ENCODE peak calls at places on chromosomes 12 and 14, in six cellular contexts. One of them, this sample, is unnamed.
A peak's percentile ranks its signal among the peaks of the same experiment; 100 is the strongest.

GRCh38 chr12:1473418-1473817 is 121.0 kb downstream of the FBXL14 start:
- DNase-seq in NCI-H1694: no peak
- DNase-seq in GM18507: no peak
- DNase-seq in GM19239: peak; percentile 14
- DNase-seq in NT2/D1: no peak
- DNase-seq in H54: no peak
- DNase-seq in this sample: peak; percentile 70

GRCh38 chr12:120094485-120094884 is 22.1 kb downstream of the RAB35 start:
- DNase-seq in NCI-H1694: no peak
- DNase-seq in GM18507: no peak
- DNase-seq in GM19239: no peak
- DNase-seq in NT2/D1: no peak
- DNase-seq in H54: no peak
- DNase-seq in this sample: no peak

GRCh38 chr12:3881208-3881980 is 8.2 kb upstream of the PARP11 start:
- DNase-seq in NCI-H1694: no peak
- DNase-seq in GM18507: no peak
- DNase-seq in GM19239: no peak
- DNase-seq in NT2/D1: peak; percentile 51
- DNase-seq in H54: no peak
- DNase-seq in this sample: no peak

GRCh38 chr12:96501139-96501741 is 11.9 kb downstream of the CFAP54 start:
- DNase-seq in NCI-H1694: no peak
- DNase-seq in GM18507: no peak
- DNase-seq in GM19239: no peak
- DNase-seq in NT2/D1: no peak
- DNase-seq in H54: peak; percentile 69
- DNase-seq in this sample: peak; percentile 68

GRCh38 chr14:72613196-72613974 is 280.5 kb downstream of the DPF3 start:
- DNase-seq in NCI-H1694: no peak
- DNase-seq in GM18507: no peak
- DNase-seq in GM19239: no peak
- DNase-seq in NT2/D1: no peak
- DNase-seq in H54: no peak
- DNase-seq in this sample: no peak

GRCh38 chr12:114710151-114710550 is 26.2 kb upstream of the TBX3 start:
- DNase-seq in NCI-H1694: no peak
- DNase-seq in GM18507: no peak
- DNase-seq in GM19239: no peak
- DNase-seq in NT2/D1: no peak
- DNase-seq in H54: no peak
- DNase-seq in this sample: no peak

GRCh38 chr12:47710283-47710682 is 4.5 kb upstream of the RPAP3 start:
- DNase-seq in NCI-H1694: no peak
- DNase-seq in GM18507: no peak
- DNase-seq in GM19239: no peak
- DNase-seq in NT2/D1: no peak
- DNase-seq in H54: no peak
- DNase-seq in this sample: no peak

GRCh38 chr14:68297871-68298468 is 478.4 kb downstream of the RAD51B start:
- DNase-seq in NCI-H1694: no peak
- DNase-seq in GM18507: no peak
- DNase-seq in GM19239: no peak
- DNase-seq in NT2/D1: peak; percentile 32
- DNase-seq in H54: no peak
- DNase-seq in this sample: no peak

GRCh38 chr14:76919811-76920571 is 93.8 kb downstream of the LRRC74A start:
- DNase-seq in NCI-H1694: peak; percentile 99
- DNase-seq in GM18507: no peak
- DNase-seq in GM19239: no peak
- DNase-seq in NT2/D1: no peak
- DNase-seq in H54: no peak
- DNase-seq in this sample: peak; percentile 63

GRCh38 chr12:67650528-67651379 is 2.2 kb downstream of the DYRK2 start:
- DNase-seq in NCI-H1694: no peak
- DNase-seq in GM18507: no peak
- DNase-seq in GM19239: no peak
- DNase-seq in NT2/D1: no peak
- DNase-seq in H54: peak; percentile 23
- DNase-seq in this sample: peak; percentile 17

GRCh38 chr14:31893156-31893813 is 183.8 kb upstream of the ARHGAP5 start:
- DNase-seq in NCI-H1694: no peak
- DNase-seq in GM18507: no peak
- DNase-seq in GM19239: no peak
- DNase-seq in NT2/D1: peak; percentile 5
- DNase-seq in H54: no peak
- DNase-seq in this sample: no peak

This sample was measured in SJSA1.